ENCODE peak calls at places on chromosome 14, in nine cellular contexts. K, B, Y, A, I, X, C, Q and N are unnamed samples.

GRCh38 chr14:102749393-102749792 is 27.9 kb upstream of the TRAF3 start:
- DNase-seq in K (no peak), B (no peak), Y (no peak), A (no peak), I (no peak), X (no peak), C (no peak), Q (no peak), N (no peak)

GRCh38 chr14:91835920-91836843 is 31.2 kb downstream of the TC2N start:
- DNase-seq in K (peak; percentile 96), B (peak; percentile 66), Y (peak; percentile 69), A (peak; percentile 91), I (peak; percentile 87), X (peak; percentile 84), C (no peak), Q (peak; percentile 94), N (peak; percentile 77)

GRCh38 chr14:59510957-59511356 is 26.6 kb downstream of the JKAMP start:
- DNase-seq in K (no peak), B (no peak), Y (no peak), A (no peak), I (no peak), X (no peak), C (no peak), Q (no peak), N (no peak)

GRCh38 chr14:102776761-102777710 is at the start of gene TRAF3:
- DNase-seq in K (peak; percentile 70), B (peak; percentile 72), Y (peak; percentile 80), A (peak; percentile 83), I (peak; percentile 75), X (peak; percentile 89), C (no peak), Q (peak; percentile 74), N (peak; percentile 92)

GRCh38 chr14:102063092-102063807 is 23.6 kb downstream of the HSP90AA1 start:
- DNase-seq in K (peak; percentile 90), B (peak; percentile 88), Y (peak; percentile 91), A (peak; percentile 88), I (peak; percentile 85), X (peak; percentile 61), C (peak; percentile 94), Q (peak; percentile 88), N (peak; percentile 55)

GRCh38 chr14:51453869-51454268 is 197.8 kb upstream of the FRMD6 start:
- DNase-seq in K (no peak), B (no peak), Y (no peak), A (no peak), I (peak; percentile 30), X (no peak), C (no peak), Q (no peak), N (no peak)

GRCh38 chr14:96888158-96888557 is 91.0 kb downstream of the VRK1 start:
- DNase-seq in K (no peak), B (no peak), Y (no peak), A (no peak), I (no peak), X (no peak), C (no peak), Q (no peak), N (no peak)

GRCh38 chr14:47207636-47208035 is 467.8 kb downstream of the MDGA2 start:
- DNase-seq in K (no peak), B (no peak), Y (no peak), A (no peak), I (no peak), X (no peak), C (no peak), Q (no peak), N (no peak)

GRCh38 chr14:31228533-31228932 is 20.9 kb upstream of the HECTD1 start:
- DNase-seq in K (no peak), B (no peak), Y (no peak), A (no peak), I (no peak), X (no peak), C (no peak), Q (no peak), N (no peak)

GRCh38 chr14:63933110-63933509 is 80.3 kb downstream of the SYNE2 start:
- DNase-seq in K (no peak), B (no peak), Y (no peak), A (no peak), I (no peak), X (no peak), C (no peak), Q (no peak), N (no peak)

GRCh38 chr14:58882577-58883018 is 244.8 kb downstream of the DACT1 start:
- DNase-seq in K (no peak), B (no peak), Y (no peak), A (no peak), I (no peak), X (no peak), C (no peak), Q (no peak), N (no peak)

GRCh38 chr14:28941758-28942157 is 175.2 kb downstream of the FOXG1 start:
- DNase-seq in K (no peak), B (no peak), Y (no peak), A (no peak), I (no peak), X (no peak), C (no peak), Q (no peak), N (no peak)

GRCh38 chr14:89011727-89012271 is 187.3 kb downstream of the TTC8 start:
- DNase-seq in K (no peak), B (no peak), Y (no peak), A (no peak), I (no peak), X (no peak), C (no peak), Q (no peak), N (no peak)

GRCh38 chr14:88266474-88266873 is 56.6 kb downstream of the KCNK10 start:
- DNase-seq in K (no peak), B (no peak), Y (no peak), A (no peak), I (no peak), X (no peak), C (no peak), Q (no peak), N (no peak)

GRCh38 chr14:99792551-99793212 is 531 bp upstream of the EML1 start:
- DNase-seq in K (no peak), B (peak; percentile 41), Y (peak; percentile 62), A (no peak), I (no peak), X (peak; percentile 2), C (no peak), Q (peak; percentile 74), N (no peak)

GRCh38 chr14:30559638-30560071 is 697 bp downstream of the G2E3 start:
- DNase-seq in K (no peak), B (no peak), Y (no peak), A (no peak), I (peak; percentile 25), X (no peak), C (no peak), Q (no peak), N (no peak)

GRCh38 chr14:51180577-51180976 is 59.5 kb upstream of the TMX1 start:
- DNase-seq in K (no peak), B (no peak), Y (no peak), A (no peak), I (no peak), X (no peak), C (no peak), Q (no peak), N (no peak)

DNA sequence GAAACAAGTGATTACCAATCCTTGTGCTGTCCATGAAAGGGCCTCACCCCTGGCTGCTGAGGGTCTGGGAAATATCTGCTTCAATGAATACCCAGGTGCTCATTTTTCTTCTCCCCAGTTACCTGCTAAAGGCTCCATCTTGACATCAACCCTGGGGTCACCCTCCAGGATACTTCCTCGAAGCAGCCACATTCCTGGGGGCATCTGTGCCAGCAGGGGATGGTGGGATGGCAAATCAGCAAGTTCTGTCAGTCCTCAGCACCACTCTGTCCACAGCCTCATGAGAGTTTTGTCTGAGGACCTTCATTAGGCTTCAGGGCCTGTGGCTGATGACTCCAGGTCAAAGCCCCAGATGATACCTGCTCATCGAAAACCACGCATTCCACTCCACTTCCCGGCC is 124.8 kb downstream of the ZFP36L1 start:
- DNase-seq in K (no peak), B (no peak), Y (no peak), A (no peak), I (no peak), X (no peak), C (no peak), Q (peak; percentile 55), N (no peak)
- H3K27ac ChIP-seq in K (peak overlapping the region; percentile 75), B (peak overlapping the region; percentile 74), Y (no peak overlapping the region), A (peak overlapping the region; percentile 2), I (peak overlapping the region; percentile 8), X (no peak overlapping the region), C (peak overlapping the region; percentile 40), Q (peak overlapping the region; percentile 78), N (no peak overlapping the region)

GRCh38 chr14:56334458-56334857 is 216.2 kb downstream of the PELI2 start:
- DNase-seq in K (no peak), B (no peak), Y (no peak), A (no peak), I (no peak), X (no peak), C (no peak), Q (no peak), N (no peak)
- H3K27ac ChIP-seq in K (no peak overlapping the region), B (peak overlapping the region; percentile 78), Y (peak overlapping the region; percentile 31), A (no peak overlapping the region), I (no peak overlapping the region), X (no peak overlapping the region), C (no peak overlapping the region), Q (no peak overlapping the region), N (no peak overlapping the region)

GRCh38 chr14:75993567-75994041 is 8.0 kb downstream of the IFT43 start:
- DNase-seq in K (no peak), B (no peak), Y (no peak), A (no peak), I (no peak), X (no peak), C (peak; percentile 56), Q (no peak), N (no peak)
- H3K27ac ChIP-seq in K (no peak overlapping the region), B (no peak overlapping the region), Y (peak overlapping the region; percentile 64), A (no peak overlapping the region), I (no peak overlapping the region), X (no peak overlapping the region), C (peak overlapping the region; percentile 77), Q (peak overlapping the region; percentile 21), N (no peak overlapping the region)

DNA sequence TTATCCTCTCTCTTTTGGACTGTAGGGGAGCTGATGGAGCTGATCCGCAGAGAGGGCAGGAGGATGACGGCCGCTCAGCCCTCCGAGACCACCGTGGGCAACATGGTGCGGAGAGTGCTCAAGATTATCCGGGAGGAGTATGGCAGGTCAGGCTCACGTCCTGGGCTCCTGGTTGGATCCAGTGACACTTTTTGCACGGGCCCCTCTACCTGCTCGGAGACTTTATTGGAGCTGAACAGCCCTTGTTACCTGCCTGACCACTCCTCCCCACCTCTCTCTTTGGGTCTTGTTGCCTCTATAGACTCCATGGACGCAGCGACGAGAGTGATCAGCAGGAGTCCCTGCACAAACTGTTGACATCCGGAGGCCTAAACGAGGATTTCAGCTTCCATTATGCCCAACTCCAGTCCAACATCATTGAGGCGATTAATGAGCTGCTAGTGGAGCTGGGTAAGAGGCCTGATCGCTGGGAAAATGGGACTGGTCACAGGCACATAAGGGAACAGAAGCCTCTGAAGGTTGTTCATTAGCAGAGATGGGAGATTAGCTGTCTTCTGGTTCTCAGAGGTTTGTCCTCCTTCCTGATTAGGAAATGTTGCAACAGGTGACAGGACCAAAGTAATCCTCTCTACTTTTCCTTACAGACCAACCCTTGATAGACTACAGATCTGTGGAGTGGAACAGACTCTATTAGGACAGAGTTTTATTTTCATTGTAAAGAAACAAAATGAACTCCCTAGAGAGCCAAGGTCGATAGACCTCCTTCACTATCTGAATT is 718 bp downstream of the EIF2B2 start:
- DNase-seq in K (no peak), B (no peak), Y (no peak), A (no peak), I (no peak), X (no peak), C (no peak), Q (no peak), N (no peak)
- H3K27ac ChIP-seq in K (peak overlapping the region; percentile 85), B (peak overlapping the region; percentile 90), Y (peak overlapping the region; percentile 92), A (peak overlapping the region; percentile 90), I (peak overlapping the region; percentile 83), X (peak overlapping the region; percentile 89), C (peak overlapping the region; percentile 88), Q (peak overlapping the region; percentile 82), N (peak overlapping the region; percentile 90)